ENCODE peak calls at places on chromosomes 12 and 14, in four cellular contexts. G is Caco-2, O is pancreas, Z is epithelial cell of esophagus. N is an unnamed sample.

GRCh38 chr12:69024413-69024812 is 91.4 kb upstream of the CPM start:
- DNase-seq in G (no peak), O (no peak), Z (peak), N (no peak)

GRCh38 chr14:33842299-33842698 is 108.6 kb downstream of the EGLN3 start:
- DNase-seq in Z (peak), O (no peak), G (no peak), N (no peak)

GRCh38 chr12:124921200-124922008 is 7.0 kb upstream of the UBC start:
- DNase-seq in O (peak), Z (peak), G (peak), N (no peak)

GRCh38 chr12:68521321-68521839 is 89.3 kb upstream of the RAP1B start:
- DNase-seq in G (no peak), O (no peak), Z (peak), N (no peak)

GRCh38 chr12:11798856-11799530 is 149.5 kb downstream of the ETV6 start:
- DNase-seq in G (no peak), Z (peak), O (no peak), N (no peak)

GRCh38 chr12:40946612-40947194 is 241.4 kb upstream of the PDZRN4 start:
- DNase-seq in G (no peak), O (no peak), Z (peak), N (no peak)

GRCh38 chr12:4766445-4766844 is 46.2 kb downstream of the GALNT8 start:
- DNase-seq in Z (no peak), G (no peak), O (no peak), N (no peak)

GRCh38 chr12:13375583-13376413 is 179.3 kb downstream of the EMP1 start:
- DNase-seq in O (no peak), Z (no peak), G (no peak), N (no peak)

GRCh38 chr14:89495718-89496117 is 78.7 kb upstream of the FOXN3 start:
- DNase-seq in O (no peak), G (no peak), Z (no peak), N (no peak)

GRCh38 chr12:31275491-31275890 is 50.5 kb downstream of the SINHCAF start:
- DNase-seq in Z (no peak), O (no peak), G (no peak), N (no peak)

GRCh38 chr12:47270782-47271664 is 191.3 kb upstream of the AMIGO2 start:
- DNase-seq in O (no peak), G (no peak), Z (peak), N (no peak)

GRCh38 chr12:45259732-45260480 is 44.0 kb downstream of the ANO6 start:
- DNase-seq in O (no peak), G (peak), Z (peak), N (no peak)

GRCh38 chr14:54902521-54903420 is at the start of gene GCH1:
- DNase-seq in Z (peak), G (peak), O (peak), N (peak)

GRCh38 chr14:70600382-70601157 is at the start of gene MED6:
- DNase-seq in Z (peak), G (peak), O (peak), N (peak)

GRCh38 chr14:68546839-68547238 is 246.0 kb downstream of the ZFP36L1 start:
- DNase-seq in G (no peak), Z (peak), O (no peak), N (no peak)

GRCh38 chr14:33617154-33617553 is 333.7 kb downstream of the EGLN3 start:
- DNase-seq in Z (peak), G (no peak), O (no peak), N (no peak)

GRCh38 chr12:16324772-16325171 is 22.7 kb upstream of the MGST1 start:
- DNase-seq in O (no peak), Z (no peak), G (no peak), N (no peak)

GRCh38 chr14:21205026-21205677 is 49.3 kb upstream of the OR5AU1 start:
- DNase-seq in Z (no peak), G (no peak), O (no peak), N (no peak)

GRCh38 chr14:74599201-74599809 is 12.7 kb downstream of the LTBP2 start:
- DNase-seq in G (no peak), Z (no peak), O (no peak), N (no peak)

GRCh38 chr12:45336762-45337596 is 121.1 kb downstream of the ANO6 start:
- DNase-seq in G (no peak), Z (peak), O (no peak), N (no peak)

GRCh38 chr14:33062881-33063280 is 124.2 kb downstream of the NPAS3 start:
- DNase-seq in Z (peak), G (no peak), O (no peak), N (no peak)

GRCh38 chr14:38278035-38278434 is 22.1 kb upstream of the CLEC14A start:
- DNase-seq in Z (no peak), O (no peak), G (no peak), N (no peak)

GRCh38 chr12:120483621-120484020 is 12.3 kb upstream of the DYNLL1 start:
- DNase-seq in G (no peak), Z (no peak), O (no peak), N (no peak)

GRCh38 chr14:99537399-99537798 is 56.2 kb downstream of the CCNK start:
- DNase-seq in Z (peak), G (peak), O (no peak), N (no peak)

GRCh38 chr14:104227806-104228205 is 89.4 kb downstream of the KIF26A start:
- DNase-seq in O (no peak), G (no peak), Z (no peak), N (no peak)

GRCh38 chr12:121391619-121392324 is 8.1 kb upstream of the RNF34 start:
- DNase-seq in O (no peak), G (no peak), Z (no peak), N (no peak)

GRCh38 chr12:4169959-4170358 is 103.6 kb upstream of the CCND2 start:
- DNase-seq in Z (no peak), G (no peak), O (no peak), N (no peak)

DNA sequence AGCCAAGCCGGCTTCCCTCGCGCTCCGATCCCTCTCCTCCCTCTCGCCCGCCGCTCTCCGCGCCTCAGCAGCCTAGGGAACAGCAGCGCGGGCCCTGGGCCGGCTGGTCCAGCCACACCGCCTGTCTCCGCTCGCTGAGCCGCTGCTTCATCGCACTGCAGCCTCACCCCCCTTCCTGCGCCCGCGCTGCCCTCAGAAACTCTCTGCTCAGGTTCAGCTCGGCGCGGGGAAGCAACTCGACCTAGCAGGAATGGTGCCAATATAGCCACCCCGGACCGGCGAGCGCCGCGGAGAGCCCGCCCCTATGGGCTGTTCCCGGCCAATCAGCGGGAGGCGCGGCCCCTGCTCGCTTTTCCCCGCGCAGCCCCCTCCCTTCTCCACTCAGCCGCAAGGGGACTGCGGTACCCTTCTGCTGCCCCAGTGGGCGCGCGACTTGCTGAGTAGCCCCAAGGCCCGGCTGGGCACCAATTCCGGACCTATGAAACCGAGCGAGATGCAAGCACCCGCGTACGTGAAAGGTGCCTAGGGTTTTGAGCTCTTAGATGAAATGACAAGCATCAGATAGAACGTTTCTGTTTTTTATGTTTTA is at the start of gene ADAMTS20:
- DNase-seq in O (peak), Z (peak), G (no peak), N (peak)
- TF ChIP-seq CTCF in O (no peak), Z (no peak), G (no peak), N (peak)

GRCh38 chr12:6090786-6091185 is 33.7 kb downstream of the VWF start:
- DNase-seq in G (no peak), Z (peak), O (no peak), N (no peak)

GRCh38 chr12:6085841-6086240 is 38.6 kb downstream of the VWF start:
- DNase-seq in O (no peak), Z (no peak), G (no peak), N (no peak)

GRCh38 chr12:6091786-6092566 is 32.5 kb downstream of the VWF start:
- DNase-seq in G (no peak), O (no peak), Z (no peak), N (no peak)

GRCh38 chr12:6086316-6086715 is 38.2 kb downstream of the VWF start:
- DNase-seq in G (no peak), O (no peak), Z (no peak), N (no peak)

DNA sequence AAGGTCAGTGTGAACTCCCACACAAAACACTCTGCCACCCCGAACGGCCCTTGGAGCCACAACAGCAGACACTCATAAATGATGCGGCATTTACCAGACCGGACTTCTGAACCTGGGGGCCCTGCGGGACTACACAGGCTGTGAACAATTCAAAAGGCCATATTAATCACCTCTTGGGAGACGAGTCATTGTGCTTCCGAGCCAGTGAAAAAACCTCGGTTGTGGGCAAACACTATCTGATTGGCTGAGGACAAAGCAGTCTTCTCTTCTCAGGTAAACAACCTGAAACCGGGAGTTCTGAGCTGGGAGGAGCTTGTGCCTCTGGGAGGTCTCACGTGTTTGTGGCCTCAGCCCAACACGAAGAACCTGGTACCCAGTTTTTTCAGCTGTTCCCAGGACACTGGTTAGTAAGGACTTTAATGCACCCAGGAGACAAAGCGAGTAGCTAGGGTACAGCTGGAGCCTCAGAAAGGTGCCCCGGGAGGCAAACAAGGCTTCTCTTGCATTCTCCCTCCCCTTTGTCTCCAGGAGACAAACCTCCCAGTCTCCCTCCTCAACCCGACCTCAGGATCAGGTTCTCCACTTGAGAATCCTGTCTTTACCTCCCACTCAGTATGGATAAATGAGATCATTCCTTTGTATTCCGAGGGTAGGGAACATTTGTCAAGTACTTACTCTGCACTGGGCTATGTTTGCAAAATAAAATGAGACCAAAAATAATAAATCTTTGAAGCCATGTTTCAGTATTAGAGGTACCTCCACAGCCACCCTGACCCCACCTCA is 35.2 kb downstream of the VWF start:
- DNase-seq in O (no peak), G (peak), Z (peak), N (no peak)
- TF ChIP-seq CTCF in O (no peak), G (no peak), Z (no peak), N (no peak)

GRCh38 chr12:77323778-77324415 is 258.5 kb upstream of the E2F7 start:
- DNase-seq in Z (no peak), O (no peak), G (no peak), N (no peak)

GRCh38 chr12:77324416-77324762 is 259.0 kb upstream of the E2F7 start:
- DNase-seq in O (no peak), Z (no peak), G (no peak), N (no peak)

GRCh38 chr12:77325505-77325904 is 260.1 kb upstream of the E2F7 start:
- DNase-seq in G (no peak), O (peak), Z (no peak), N (no peak)

GRCh38 chr12:77328326-77328725 is 263.0 kb upstream of the E2F7 start:
- DNase-seq in Z (peak), O (no peak), G (no peak), N (no peak)

GRCh38 chr12:77324763-77325468 is 259.5 kb upstream of the E2F7 start:
- DNase-seq in O (peak), G (peak), Z (peak), N (peak)
- TF ChIP-seq CTCF in O (no peak), G (peak), Z (peak), N (peak)

GRCh38 chr12:108236366-108236765 is 102.7 kb downstream of the CMKLR1 start:
- DNase-seq in G (no peak), Z (no peak), O (no peak), N (no peak)

GRCh38 chr12:108231909-108232434 is 102.9 kb downstream of the WSCD2 start:
- DNase-seq in O (no peak), G (no peak), Z (no peak), N (no peak)

GRCh38 chr12:108232565-108232964 is 103.5 kb downstream of the WSCD2 start:
- DNase-seq in O (no peak), Z (peak), G (no peak), N (no peak)

GRCh38 chr12:108235231-108235959 is 103.7 kb downstream of the CMKLR1 start:
- DNase-seq in G (no peak), Z (no peak), O (no peak), N (no peak)

GRCh38 chr12:108234155-108234554 is 105.0 kb downstream of the CMKLR1 start:
- DNase-seq in Z (no peak), O (no peak), G (no peak), N (no peak)
- TF ChIP-seq CTCF in Z (no peak), O (no peak), G (no peak), N (no peak)